ENCODE peak calls at places on chromosomes 16 and 17, in eight cellular contexts. One of them, this sample, is unnamed.

GRCh38 chr16:30137897-30138296 is 14.9 kb upstream of the MAPK3 start:
- DNase-seq in endothelial cell: no peak
- DNase-seq in ovary: no peak
- DNase-seq in mammary epithelial cell: no peak
- DNase-seq in lower leg skin: no peak
- DNase-seq in RWPE1: no peak
- DNase-seq in cardiac fibroblast: no peak
- DNase-seq in MM.1S: no peak
- DNase-seq in this sample: no peak

GRCh38 chr16:15829460-15829859 is 27.4 kb downstream of the MYH11 start:
- DNase-seq in endothelial cell: no peak
- DNase-seq in ovary: peak
- DNase-seq in mammary epithelial cell: no peak
- DNase-seq in lower leg skin: peak
- DNase-seq in RWPE1: no peak
- DNase-seq in cardiac fibroblast: peak
- DNase-seq in MM.1S: no peak
- DNase-seq in this sample: peak

GRCh38 chr17:11490171-11490760 is 108.0 kb upstream of the DNAH9 start:
- DNase-seq in endothelial cell: no peak
- DNase-seq in ovary: no peak
- DNase-seq in mammary epithelial cell: no peak
- DNase-seq in lower leg skin: no peak
- DNase-seq in RWPE1: no peak
- DNase-seq in cardiac fibroblast: no peak
- DNase-seq in MM.1S: no peak
- DNase-seq in this sample: no peak

GRCh38 chr17:9517396-9517795 is 58.2 kb downstream of the STX8 start:
- DNase-seq in endothelial cell: no peak
- DNase-seq in ovary: no peak
- DNase-seq in mammary epithelial cell: peak
- DNase-seq in lower leg skin: no peak
- DNase-seq in RWPE1: no peak
- DNase-seq in cardiac fibroblast: no peak
- DNase-seq in MM.1S: peak
- DNase-seq in this sample: no peak

GRCh38 chr16:77599793-77600415 is 122.4 kb upstream of the NUDT7 start:
- DNase-seq in endothelial cell: peak
- DNase-seq in ovary: no peak
- DNase-seq in mammary epithelial cell: peak
- DNase-seq in lower leg skin: no peak
- DNase-seq in RWPE1: peak
- DNase-seq in cardiac fibroblast: peak
- DNase-seq in MM.1S: peak
- DNase-seq in this sample: no peak

GRCh38 chr16:31474173-31474714 is 2.3 kb downstream of the TGFB1I1 start:
- DNase-seq in endothelial cell: no peak
- DNase-seq in ovary: no peak
- DNase-seq in mammary epithelial cell: no peak
- DNase-seq in lower leg skin: no peak
- DNase-seq in RWPE1: no peak
- DNase-seq in cardiac fibroblast: peak
- DNase-seq in MM.1S: no peak
- DNase-seq in this sample: no peak

GRCh38 chr17:4229627-4230026 is 34.2 kb downstream of the ANKFY1 start:
- DNase-seq in endothelial cell: no peak
- DNase-seq in ovary: peak
- DNase-seq in mammary epithelial cell: peak
- DNase-seq in lower leg skin: peak
- DNase-seq in RWPE1: no peak
- DNase-seq in cardiac fibroblast: peak
- DNase-seq in MM.1S: no peak
- DNase-seq in this sample: no peak

GRCh38 chr17:39740357-39741111 is 2.8 kb downstream of the GRB7 start:
- DNase-seq in endothelial cell: no peak
- DNase-seq in ovary: no peak
- DNase-seq in mammary epithelial cell: peak
- DNase-seq in lower leg skin: no peak
- DNase-seq in RWPE1: peak
- DNase-seq in cardiac fibroblast: peak
- DNase-seq in MM.1S: no peak
- DNase-seq in this sample: no peak

GRCh38 chr17:63446218-63446980 is at the start of gene CYB561:
- DNase-seq in endothelial cell: peak
- DNase-seq in ovary: peak
- DNase-seq in mammary epithelial cell: peak
- DNase-seq in lower leg skin: peak
- DNase-seq in RWPE1: peak
- DNase-seq in cardiac fibroblast: no peak
- DNase-seq in MM.1S: peak
- DNase-seq in this sample: peak

GRCh38 chr17:69677130-69677529 is 262.6 kb downstream of the MAP2K6 start:
- DNase-seq in endothelial cell: no peak
- DNase-seq in ovary: no peak
- DNase-seq in mammary epithelial cell: no peak
- DNase-seq in lower leg skin: no peak
- DNase-seq in RWPE1: no peak
- DNase-seq in cardiac fibroblast: peak
- DNase-seq in MM.1S: no peak
- DNase-seq in this sample: no peak

GRCh38 chr17:75683467-75684041 is 16.4 kb downstream of the SAP30BP start:
- DNase-seq in endothelial cell: no peak
- DNase-seq in ovary: no peak
- DNase-seq in mammary epithelial cell: peak
- DNase-seq in lower leg skin: no peak
- DNase-seq in RWPE1: peak
- DNase-seq in cardiac fibroblast: peak
- DNase-seq in MM.1S: no peak
- DNase-seq in this sample: no peak

GRCh38 chr17:28908640-28909098 is 5.8 kb upstream of the DHRS13 start:
- DNase-seq in endothelial cell: no peak
- DNase-seq in ovary: peak
- DNase-seq in mammary epithelial cell: peak
- DNase-seq in lower leg skin: peak
- DNase-seq in RWPE1: peak
- DNase-seq in cardiac fibroblast: peak
- DNase-seq in MM.1S: no peak
- DNase-seq in this sample: no peak

GRCh38 chr17:28910534-28910933 is 7.7 kb upstream of the DHRS13 start:
- DNase-seq in endothelial cell: no peak
- DNase-seq in ovary: no peak
- DNase-seq in mammary epithelial cell: no peak
- DNase-seq in lower leg skin: no peak
- DNase-seq in RWPE1: no peak
- DNase-seq in cardiac fibroblast: no peak
- DNase-seq in MM.1S: no peak
- DNase-seq in this sample: no peak

GRCh38 chr17:28912938-28913333 is 10.1 kb upstream of the DHRS13 start:
- DNase-seq in endothelial cell: no peak
- DNase-seq in ovary: no peak
- DNase-seq in mammary epithelial cell: no peak
- DNase-seq in lower leg skin: no peak
- DNase-seq in RWPE1: no peak
- DNase-seq in cardiac fibroblast: no peak
- DNase-seq in MM.1S: no peak
- DNase-seq in this sample: no peak

GRCh38 chr17:28911411-28912045 is 8.6 kb upstream of the DHRS13 start:
- DNase-seq in endothelial cell: no peak
- DNase-seq in ovary: no peak
- DNase-seq in mammary epithelial cell: no peak
- DNase-seq in lower leg skin: no peak
- DNase-seq in RWPE1: no peak
- DNase-seq in cardiac fibroblast: no peak
- DNase-seq in MM.1S: peak
- DNase-seq in this sample: no peak

DNA sequence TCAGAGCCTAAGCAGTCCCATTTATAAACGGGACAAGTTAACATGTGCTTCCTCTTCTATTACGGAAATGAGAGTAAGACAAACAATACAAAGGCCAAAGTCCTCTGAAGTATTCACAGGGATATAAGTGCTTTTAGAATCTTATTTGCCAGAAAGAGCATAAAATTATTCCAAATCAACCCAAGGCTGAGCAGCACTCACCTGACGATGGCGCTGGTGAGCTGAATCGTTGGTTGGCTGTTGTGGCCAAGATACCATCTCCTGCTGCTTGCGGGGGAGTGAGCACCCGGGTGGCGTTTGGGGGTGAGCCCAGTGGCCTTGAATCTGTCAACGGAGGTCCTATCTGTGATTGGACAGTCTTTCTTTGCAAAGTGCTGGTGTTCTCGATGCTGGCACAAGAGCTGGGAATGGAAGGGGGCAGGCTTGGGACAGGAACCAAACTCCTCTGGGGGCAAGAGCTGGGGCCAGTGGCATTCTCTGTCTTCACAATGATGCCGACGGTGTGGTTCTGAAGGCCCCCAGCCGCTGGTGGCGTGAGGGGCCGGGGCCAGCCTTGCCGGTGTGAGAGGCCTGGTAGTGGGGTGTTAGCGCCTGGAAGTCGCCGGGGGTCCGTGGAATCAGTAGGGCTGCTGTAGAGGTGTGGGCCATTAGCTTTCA is 9.5 kb upstream of the DHRS13 start:
- DNase-seq in endothelial cell: no peak
- DNase-seq in ovary: no peak
- DNase-seq in mammary epithelial cell: no peak
- DNase-seq in lower leg skin: no peak
- DNase-seq in RWPE1: no peak
- DNase-seq in cardiac fibroblast: no peak
- DNase-seq in MM.1S: no peak
- DNase-seq in this sample: no peak
- TF ChIP-seq CTCF in endothelial cell: no peak
- TF ChIP-seq CTCF in ovary: no peak
- TF ChIP-seq CTCF in mammary epithelial cell: no peak
- TF ChIP-seq CTCF in lower leg skin: no peak
- TF ChIP-seq CTCF in RWPE1: no peak
- TF ChIP-seq CTCF in cardiac fibroblast: peak
- TF ChIP-seq CTCF in MM.1S: peak
- TF ChIP-seq CTCF in this sample: no peak

GRCh38 chr17:72656114-72656763 is 436.2 kb downstream of the SLC39A11 start:
- DNase-seq in endothelial cell: no peak
- DNase-seq in ovary: no peak
- DNase-seq in mammary epithelial cell: no peak
- DNase-seq in lower leg skin: no peak
- DNase-seq in RWPE1: no peak
- DNase-seq in cardiac fibroblast: no peak
- DNase-seq in MM.1S: no peak
- DNase-seq in this sample: no peak
- TF ChIP-seq CTCF in endothelial cell: no peak
- TF ChIP-seq CTCF in ovary: no peak
- TF ChIP-seq CTCF in mammary epithelial cell: no peak
- TF ChIP-seq CTCF in lower leg skin: no peak
- TF ChIP-seq CTCF in RWPE1: no peak
- TF ChIP-seq CTCF in cardiac fibroblast: no peak
- TF ChIP-seq CTCF in MM.1S: no peak
- TF ChIP-seq CTCF in this sample: no peak

GRCh38 chr16:51124896-51125295 is 26.2 kb downstream of the SALL1 start:
- DNase-seq in endothelial cell: no peak
- DNase-seq in ovary: no peak
- DNase-seq in mammary epithelial cell: no peak
- DNase-seq in lower leg skin: no peak
- DNase-seq in RWPE1: no peak
- DNase-seq in cardiac fibroblast: no peak
- DNase-seq in MM.1S: no peak
- DNase-seq in this sample: no peak
- TF ChIP-seq CTCF in endothelial cell: no peak
- TF ChIP-seq CTCF in ovary: no peak
- TF ChIP-seq CTCF in mammary epithelial cell: no peak
- TF ChIP-seq CTCF in lower leg skin: no peak
- TF ChIP-seq CTCF in RWPE1: no peak
- TF ChIP-seq CTCF in cardiac fibroblast: no peak
- TF ChIP-seq CTCF in MM.1S: no peak
- TF ChIP-seq CTCF in this sample: no peak

GRCh38 chr16:73197598-73197997 is 149.7 kb upstream of the ZFHX3 start:
- DNase-seq in endothelial cell: no peak
- DNase-seq in ovary: no peak
- DNase-seq in mammary epithelial cell: no peak
- DNase-seq in lower leg skin: no peak
- DNase-seq in RWPE1: no peak
- DNase-seq in cardiac fibroblast: no peak
- DNase-seq in MM.1S: no peak
- DNase-seq in this sample: no peak

GRCh38 chr16:73196670-73197069 is 148.7 kb upstream of the ZFHX3 start:
- DNase-seq in endothelial cell: peak
- DNase-seq in ovary: peak
- DNase-seq in mammary epithelial cell: peak
- DNase-seq in lower leg skin: no peak
- DNase-seq in RWPE1: peak
- DNase-seq in cardiac fibroblast: peak
- DNase-seq in MM.1S: peak
- DNase-seq in this sample: no peak

GRCh38 chr16:73202176-73202729 is 154.3 kb upstream of the ZFHX3 start:
- DNase-seq in endothelial cell: no peak
- DNase-seq in ovary: no peak
- DNase-seq in mammary epithelial cell: no peak
- DNase-seq in lower leg skin: no peak
- DNase-seq in RWPE1: no peak
- DNase-seq in cardiac fibroblast: peak
- DNase-seq in MM.1S: no peak
- DNase-seq in this sample: peak

GRCh38 chr16:73204359-73205152 is 156.6 kb upstream of the ZFHX3 start:
- DNase-seq in endothelial cell: no peak
- DNase-seq in ovary: no peak
- DNase-seq in mammary epithelial cell: no peak
- DNase-seq in lower leg skin: no peak
- DNase-seq in RWPE1: no peak
- DNase-seq in cardiac fibroblast: no peak
- DNase-seq in MM.1S: no peak
- DNase-seq in this sample: no peak

DNA sequence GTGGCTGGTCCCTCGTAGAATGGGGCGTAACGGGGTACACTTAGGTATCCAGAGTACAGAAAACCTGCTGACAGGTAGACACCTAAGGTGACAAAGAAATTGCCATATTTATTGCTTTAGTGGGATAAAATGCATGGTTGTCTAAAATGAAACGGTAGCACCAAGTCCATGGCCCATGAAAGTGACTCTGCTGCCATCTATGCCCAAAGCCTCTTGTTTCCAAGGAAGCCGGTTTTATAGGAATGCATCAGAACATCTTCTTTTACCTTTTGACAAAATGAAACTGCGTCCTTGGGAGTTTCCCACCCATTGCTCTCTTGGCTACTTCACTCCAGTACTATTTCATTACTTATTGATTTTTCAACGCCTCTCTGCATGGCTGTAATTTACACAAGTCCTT is 151.3 kb upstream of the ZFHX3 start:
- DNase-seq in endothelial cell: no peak
- DNase-seq in ovary: no peak
- DNase-seq in mammary epithelial cell: no peak
- DNase-seq in lower leg skin: no peak
- DNase-seq in RWPE1: no peak
- DNase-seq in cardiac fibroblast: no peak
- DNase-seq in MM.1S: no peak
- DNase-seq in this sample: no peak
- TF ChIP-seq CTCF in endothelial cell: no peak
- TF ChIP-seq CTCF in ovary: no peak
- TF ChIP-seq CTCF in mammary epithelial cell: no peak
- TF ChIP-seq CTCF in lower leg skin: no peak
- TF ChIP-seq CTCF in RWPE1: no peak
- TF ChIP-seq CTCF in cardiac fibroblast: no peak
- TF ChIP-seq CTCF in MM.1S: no peak
- TF ChIP-seq CTCF in this sample: no peak